ENCODE peak calls at places on chromosomes 11 and 22, in nine cellular contexts. Y is iris pigment epithelial cell, I is NB4, F is T-helper 17 cell, N is stromal cell of bone marrow, R is EH, Z is choroid plexus epithelial cell, H is endothelial cell, X is heart left ventricle. E is an unnamed sample.

GRCh38 chr11:114036958-114037357 is 22.6 kb upstream of the ZBTB16 start:
- DNase-seq in N (no peak), F (no peak), H (no peak), X (no peak), Z (peak), R (no peak), I (no peak), Y (peak), E (no peak)

GRCh38 chr11:101022256-101022655 is 107.4 kb downstream of the PGR start:
- DNase-seq in I (no peak), X (no peak), Y (no peak), N (no peak), F (no peak), R (no peak), H (no peak), Z (no peak), E (no peak)

GRCh38 chr11:61826930-61827572 is 1.0 kb upstream of the FADS2 start:
- DNase-seq in N (no peak), R (no peak), Z (peak), I (peak), H (no peak), X (no peak), F (no peak), Y (no peak), E (peak)

GRCh38 chr11:64542172-64543125 is 48.6 kb upstream of the SLC22A12 start:
- DNase-seq in N (no peak), Y (no peak), Z (no peak), F (no peak), H (no peak), I (no peak), X (no peak), R (no peak), E (no peak)

GRCh38 chr11:23725752-23726151 is 771.1 kb upstream of the LUZP2 start:
- DNase-seq in H (no peak), X (no peak), I (no peak), R (peak), F (no peak), Z (peak), Y (peak), N (no peak), E (no peak)

GRCh38 chr11:63680842-63681207 is 475 bp upstream of the RTN3 start:
- DNase-seq in N (no peak), I (peak), X (no peak), Y (no peak), H (no peak), R (no peak), Z (no peak), F (no peak), E (no peak)

GRCh38 chr11:56624661-56625110 is 10.0 kb upstream of the OR5M1 start:
- DNase-seq in H (peak), Z (peak), I (peak), N (peak), F (no peak), Y (peak), X (no peak), R (peak), E (no peak)

GRCh38 chr22:25054943-25055511 is 102.5 kb downstream of the KIAA1671 start:
- DNase-seq in N (no peak), R (no peak), F (no peak), Y (no peak), X (no peak), Z (no peak), I (no peak), H (no peak), E (no peak)

GRCh38 chr22:32024791-32025190 is 18.3 kb upstream of the SLC5A1 start:
- DNase-seq in N (no peak), Z (no peak), X (no peak), H (no peak), R (no peak), Y (peak), F (no peak), I (no peak), E (no peak)

GRCh38 chr11:77046060-77046501 is 11.9 kb downstream of the B3GNT6 start:
- DNase-seq in R (peak), I (peak), Y (peak), X (no peak), Z (peak), H (peak), F (peak), N (no peak), E (no peak)

GRCh38 chr22:37906364-37907008 is 389 bp downstream of the MICALL1 start:
- DNase-seq in X (no peak), R (no peak), Z (no peak), H (no peak), F (no peak), Y (no peak), N (no peak), I (peak), E (peak)

E was measured in aorta.